ENCODE peak calls at places on chromosomes 16 and 17, in five cellular contexts. D is IMR-90, L is Peyer's patch, J is psoas muscle, A is pancreas. Q is an unnamed sample. For H3K4me1, the result is how much of the 10 kb centered on the place peaks cover.

GRCh38 chr16:77599793-77600415 is 122.4 kb upstream of the NUDT7 start:
- DNase-seq in D (peak), L (no peak), A (no peak), J (no peak), Q (no peak)

GRCh38 chr16:83409347-83409746 is 398.4 kb upstream of the HSBP1 start:
- DNase-seq in D (no peak), A (no peak), J (no peak), L (no peak), Q (no peak)

GRCh38 chr16:83272201-83272600 is 535.6 kb upstream of the HSBP1 start:
- DNase-seq in L (no peak), J (no peak), A (no peak), D (peak), Q (no peak)

GRCh38 chr17:27552467-27552779 is 78.6 kb upstream of the LGALS9 start:
- DNase-seq in A (no peak), D (peak), J (no peak), L (no peak), Q (no peak)

GRCh38 chr16:58249388-58249779 is 45.4 kb downstream of the PRSS54 start:
- DNase-seq in J (no peak), D (no peak), L (no peak), A (no peak), Q (no peak)

GRCh38 chr16:25635449-25635848 is 56.3 kb upstream of the HS3ST4 start:
- DNase-seq in J (no peak), L (no peak), D (no peak), A (no peak), Q (no peak)

GRCh38 chr17:73586153-73586906 is 57.9 kb downstream of the SDK2 start:
- DNase-seq in A (no peak), D (no peak), L (no peak), J (no peak), Q (no peak)

GRCh38 chr16:57736419-57737281 is 1.1 kb downstream of the KATNB1 start:
- DNase-seq in J (no peak), A (peak), L (peak), D (peak), Q (peak)

GRCh38 chr17:79657036-79657435 is 46.2 kb upstream of the RBFOX3 start:
- DNase-seq in J (no peak), L (no peak), A (no peak), D (no peak), Q (no peak)

GRCh38 chr17:79659376-79659775 is 48.5 kb upstream of the RBFOX3 start:
- DNase-seq in A (no peak), L (no peak), J (no peak), D (no peak), Q (no peak)

GRCh38 chr17:79661292-79662041 is 50.6 kb upstream of the RBFOX3 start:
- DNase-seq in A (no peak), D (no peak), J (no peak), L (no peak), Q (no peak)

GRCh38 chr17:79657861-79658810 is 47.3 kb upstream of the RBFOX3 start:
- DNase-seq in D (no peak), J (no peak), A (no peak), L (no peak), Q (no peak)

DNA sequence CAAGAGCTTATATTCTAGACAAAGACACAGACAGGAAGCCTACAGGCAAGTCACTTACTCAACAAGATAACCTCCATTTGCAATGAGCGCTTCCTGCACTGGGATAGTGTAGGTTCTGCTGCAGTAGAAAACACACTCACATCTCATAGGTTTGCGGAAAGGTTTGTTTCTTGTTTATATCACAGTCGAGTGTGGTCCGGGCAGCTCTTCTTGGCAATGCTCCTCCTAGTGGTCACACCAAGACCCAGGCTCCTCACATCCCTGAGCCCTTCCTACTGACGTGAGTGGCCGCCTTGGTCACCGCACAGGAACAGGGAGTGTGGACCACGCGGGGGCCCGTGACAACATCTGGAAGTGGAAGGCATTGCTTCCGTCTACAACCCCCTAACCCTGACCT is 48.0 kb upstream of the RBFOX3 start:
- DNase-seq in D (peak), J (no peak), L (no peak), A (no peak), Q (no peak)
- TF ChIP-seq CTCF in D (peak), J (no peak), L (peak), A (peak), Q (no peak)

DNA sequence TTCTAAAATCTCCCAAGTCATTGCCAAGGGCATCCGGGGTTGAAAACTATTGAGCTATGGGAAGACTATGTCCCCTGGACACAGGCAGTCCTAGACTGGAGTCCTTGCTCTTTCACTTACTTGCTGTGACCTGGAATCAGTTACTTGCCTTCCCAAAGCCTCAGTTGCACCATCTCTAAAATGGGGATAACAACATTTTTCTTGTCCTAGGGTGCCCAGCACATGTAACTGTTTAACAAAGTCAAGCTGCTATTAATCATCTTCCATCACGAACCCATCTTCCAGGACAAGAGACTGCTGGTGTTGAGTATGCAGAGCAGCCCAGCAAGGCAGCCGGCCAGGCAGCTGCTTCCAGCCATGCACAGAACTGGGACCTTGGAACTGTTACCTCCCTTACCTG is 9.9 kb upstream of the CACNG4 start:
- DNase-seq in J (no peak), L (no peak), A (no peak), D (no peak), Q (no peak)
- H3K4me1 ChIP-seq in J (under half), L (under half), A (under half), D (under half), Q (under half)

DNA sequence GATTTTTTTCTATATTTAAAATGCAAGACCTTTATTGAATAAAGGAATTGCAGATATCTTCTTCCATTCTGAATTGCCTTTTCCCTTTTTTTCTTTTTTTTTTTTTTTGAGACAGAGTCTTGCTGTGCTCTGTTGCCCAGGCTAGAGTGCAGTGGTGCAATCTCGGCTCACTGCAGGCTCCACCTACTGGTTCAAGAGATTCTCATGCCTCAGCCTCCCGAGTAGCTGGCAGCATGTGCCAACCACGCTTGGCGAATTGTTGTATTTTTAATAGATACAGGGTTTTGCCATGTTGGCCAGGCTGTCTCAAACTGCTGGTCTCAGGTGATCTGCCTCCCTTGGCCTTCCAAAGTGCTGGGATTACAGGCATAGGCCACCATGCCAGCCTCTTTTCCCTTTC is 151.5 kb downstream of the CEP112 start:
- DNase-seq in J (no peak), L (no peak), D (no peak), A (no peak), Q (no peak)
- H3K4me3 ChIP-seq in J (no peak), L (no peak), D (no peak), A (no peak), Q (no peak)

GRCh38 chr17:80126449-80126715 is 20.5 kb downstream of the EIF4A3 start:
- DNase-seq in D (no peak), A (no peak), J (no peak), L (no peak), Q (no peak)

GRCh38 chr17:80125656-80126448 is 21.1 kb downstream of the EIF4A3 start:
- DNase-seq in A (no peak), D (peak), L (no peak), J (no peak), Q (no peak)

GRCh38 chr17:80123791-80124190 is 22.4 kb downstream of the GAA start:
- DNase-seq in D (peak), L (no peak), A (peak), J (peak), Q (no peak)

GRCh38 chr17:80122926-80123505 is 21.6 kb downstream of the GAA start:
- DNase-seq in J (no peak), A (no peak), D (no peak), L (no peak), Q (no peak)

GRCh38 chr17:80124351-80124981 is 22.5 kb downstream of the EIF4A3 start:
- DNase-seq in D (peak), J (no peak), L (no peak), A (peak), Q (no peak)
- TF ChIP-seq CTCF in D (peak), J (no peak), L (peak), A (peak), Q (no peak)

GRCh38 chr16:81517150-81517499 is 72.5 kb downstream of the CMIP start:
- DNase-seq in D (no peak), A (no peak), L (no peak), J (no peak), Q (no peak)

GRCh38 chr16:81515281-81515680 is 70.7 kb downstream of the CMIP start:
- DNase-seq in A (no peak), J (peak), D (no peak), L (no peak), Q (no peak)

GRCh38 chr16:81517630-81518438 is 73.2 kb downstream of the CMIP start:
- DNase-seq in L (no peak), J (peak), D (peak), A (no peak), Q (no peak)

GRCh38 chr16:81515721-81516120 is 71.1 kb downstream of the CMIP start:
- DNase-seq in J (peak), L (no peak), D (no peak), A (no peak), Q (no peak)

GRCh38 chr16:81516478-81517149 is 72.0 kb downstream of the CMIP start:
- DNase-seq in D (no peak), L (no peak), J (peak), A (no peak), Q (no peak)
- H3K4me1 ChIP-seq in D (under half), L (under half), J (under half), A (under half), Q (under half)

GRCh38 chr17:50177476-50177875 is 11.7 kb downstream of the SGCA start:
- DNase-seq in A (no peak), L (no peak), D (no peak), J (peak), Q (no peak)
- H3K4me3 ChIP-seq in A (no peak), L (no peak), D (no peak), J (no peak), Q (no peak)

GRCh38 chr16:1276580-1276878 is 20.7 kb downstream of the TPSD1 start:
- DNase-seq in L (no peak), D (no peak), J (no peak), A (no peak), Q (no peak)

GRCh38 chr16:1277016-1277944 is 21.4 kb downstream of the TPSD1 start:
- DNase-seq in A (peak), J (no peak), D (no peak), L (no peak), Q (no peak)

GRCh38 chr16:1277945-1278282 is 22.0 kb downstream of the TPSD1 start:
- DNase-seq in J (no peak), D (no peak), A (peak), L (no peak), Q (no peak)

GRCh38 chr16:1273816-1274215 is 17.9 kb downstream of the TPSD1 start:
- DNase-seq in L (no peak), A (no peak), J (no peak), D (no peak), Q (no peak)

DNA sequence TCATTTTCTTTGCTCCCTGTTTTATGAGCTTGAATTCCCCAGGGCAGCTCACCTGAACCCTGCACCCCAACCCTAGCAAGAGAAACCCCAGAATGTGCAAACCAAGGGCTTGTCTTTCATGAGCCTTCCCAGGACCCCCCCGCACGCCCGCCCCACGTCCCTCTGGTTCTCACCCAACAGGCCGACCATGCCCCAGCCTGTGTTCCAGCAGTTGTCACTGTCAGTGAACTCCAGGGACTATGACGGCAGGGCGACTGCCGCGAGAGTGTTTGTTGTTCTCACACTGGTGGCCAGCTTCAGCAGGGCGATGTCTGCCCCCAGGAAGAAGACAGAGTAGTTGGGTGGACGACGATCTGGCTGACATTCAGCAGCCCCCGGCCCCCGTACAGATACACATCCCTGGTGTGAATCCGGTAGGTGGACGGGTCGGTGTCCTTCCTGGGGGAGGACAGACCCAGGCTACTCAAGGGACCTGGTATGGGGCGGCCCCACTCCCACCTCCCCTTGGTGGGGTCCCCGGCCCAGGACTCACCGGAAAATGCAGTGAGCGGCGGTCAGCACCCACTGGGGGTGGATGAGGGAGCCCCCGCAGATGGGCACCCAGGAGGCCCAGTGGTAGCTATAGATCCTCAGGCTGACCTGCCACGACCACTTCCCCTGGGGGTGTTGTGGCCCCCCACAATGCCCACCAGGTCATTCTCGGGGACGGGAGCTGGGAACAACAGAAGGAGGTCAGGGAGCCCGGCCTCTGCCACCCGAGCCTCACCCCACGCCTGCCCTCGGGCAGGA is 20.1 kb downstream of the TPSD1 start:
- DNase-seq in A (peak), D (no peak), L (no peak), J (no peak), Q (no peak)
- TF ChIP-seq CTCF in A (no peak), D (no peak), L (no peak), J (no peak), Q (no peak)

GRCh38 chr17:63439682-63440081 is 6.4 kb downstream of the CYB561 start:
- DNase-seq in A (no peak), D (peak), J (no peak), L (no peak), Q (no peak)

GRCh38 chr17:63436523-63437110 is 9.5 kb downstream of the CYB561 start:
- DNase-seq in D (no peak), J (peak), L (peak), A (peak), Q (peak)

GRCh38 chr17:63437287-63438091 is 8.6 kb downstream of the CYB561 start:
- DNase-seq in A (peak), J (peak), L (peak), D (no peak), Q (no peak)

GRCh38 chr17:63440127-63440769 is 5.9 kb downstream of the CYB561 start:
- DNase-seq in D (no peak), A (peak), L (no peak), J (no peak), Q (peak)

GRCh38 chr17:63438092-63439051 is 7.7 kb downstream of the CYB561 start:
- DNase-seq in D (no peak), L (no peak), J (no peak), A (peak), Q (no peak)
- H3K4me1 ChIP-seq in D (under half), L (half or more), J (under half), A (under half), Q (under half)